ENCODE peak calls at places on chromosomes 7 and 10, in five cellular contexts. J is breast epithelium, V is right cardiac atrium, O is GM23248, C is Caki2. L is an unnamed sample.

GRCh38 chr10:116689744-116690143 is 52.6 kb downstream of the HSPA12A start:
- DNase-seq in J (no peak), V (no peak), O (no peak), C (no peak), L (no peak)

GRCh38 chr10:102624751-102625330 is 19.4 kb upstream of the TRIM8 start:
- DNase-seq in J (no peak), V (peak; percentile 54), O (no peak), C (no peak), L (no peak)

GRCh38 chr7:45435846-45436245 is 138.3 kb upstream of the ADCY1 start:
- DNase-seq in J (no peak), V (no peak), O (peak; percentile 88), C (no peak), L (no peak)

GRCh38 chr7:50641442-50642405 is 76.5 kb upstream of the DDC start:
- DNase-seq in J (no peak), V (peak; percentile 70), O (no peak), C (no peak), L (no peak)

GRCh38 chr7:145729701-145730100 is 386.9 kb upstream of the CNTNAP2 start:
- DNase-seq in J (no peak), V (no peak), O (no peak), C (no peak), L (no peak)

GRCh38 chr7:134154581-134155130 is 27.5 kb downstream of the LRGUK start:
- DNase-seq in J (no peak), V (no peak), O (peak; percentile 26), C (no peak), L (no peak)

GRCh38 chr7:18087687-18088078 is 60.0 kb upstream of the PRPS1L1 start:
- DNase-seq in J (no peak), V (peak; percentile 19), O (peak; percentile 1), C (no peak), L (no peak)

GRCh38 chr7:91567111-91568012 is 303.1 kb downstream of the FZD1 start:
- DNase-seq in J (no peak), V (no peak), O (no peak), C (no peak), L (no peak)

GRCh38 chr10:73405556-73405955 is 8.3 kb downstream of the ANXA7 start:
- DNase-seq in J (no peak), V (no peak), O (no peak), C (no peak), L (no peak)

GRCh38 chr10:132188331-132188730 is 1.6 kb downstream of the DPYSL4 start:
- DNase-seq in J (no peak), V (peak; percentile 51), O (peak; percentile 14), C (no peak), L (no peak)

GRCh38 chr10:113094114-113094486 is 144.1 kb downstream of the TCF7L2 start:
- DNase-seq in J (no peak), V (no peak), O (peak; percentile 56), C (no peak), L (peak; percentile 23)

GRCh38 chr7:4814463-4814862 is 39.0 kb downstream of the AP5Z1 start:
- DNase-seq in J (no peak), V (no peak), O (no peak), C (no peak), L (no peak)

GRCh38 chr10:110900983-110901382 is 18.0 kb downstream of the BBIP1 start:
- DNase-seq in J (no peak), V (no peak), O (no peak), C (no peak), L (no peak)

GRCh38 chr7:74074731-74075130 is 8.9 kb upstream of the LIMK1 start:
- DNase-seq in J (no peak), V (no peak), O (no peak), C (no peak), L (no peak)

GRCh38 chr7:116792813-116793212 is 69.6 kb upstream of the CAPZA2 start:
- DNase-seq in J (no peak), V (no peak), O (no peak), C (no peak), L (no peak)

GRCh38 chr10:62990126-62990525 is 143.0 kb upstream of the NRBF2 start:
- DNase-seq in J (no peak), V (no peak), O (peak; percentile 55), C (no peak), L (no peak)

GRCh38 chr10:112314822-112315474 is 31.7 kb downstream of the TECTB start:
- DNase-seq in J (peak; percentile 82), V (peak; percentile 92), O (peak; percentile 84), C (peak; percentile 19), L (no peak)

GRCh38 chr10:100370561-100370975 is 23.5 kb downstream of the SCD start:
- DNase-seq in J (no peak), V (no peak), O (peak; percentile 83), C (peak; percentile 74), L (no peak)

GRCh38 chr10:51100221-51100620 is 25.9 kb downstream of the PRKG1 start:
- DNase-seq in J (no peak), V (no peak), O (peak; percentile 36), C (no peak), L (no peak)

GRCh38 chr10:100364735-100365391 is 17.8 kb downstream of the SCD start:
- DNase-seq in J (peak; percentile 89), V (peak; percentile 91), O (peak; percentile 43), C (peak; percentile 96), L (no peak)

GRCh38 chr10:116300477-116301034 is 23.7 kb upstream of the CCDC172 start:
- DNase-seq in J (no peak), V (no peak), O (no peak), C (no peak), L (no peak)

GRCh38 chr10:52653510-52653909 is 119.1 kb downstream of the MBL2 start:
- DNase-seq in J (no peak), V (no peak), O (peak; percentile 39), C (no peak), L (no peak)

GRCh38 chr7:28123752-28124151 is 56.8 kb downstream of the JAZF1 start:
- DNase-seq in J (no peak), V (no peak), O (no peak), C (no peak), L (no peak)

GRCh38 chr7:71477441-71477840 is 345.5 kb downstream of the GALNT17 start:
- DNase-seq in J (no peak), V (no peak), O (peak; percentile 12), C (peak; percentile 6), L (no peak)

GRCh38 chr10:110646417-110647135 is 2.4 kb downstream of the RBM20 start:
- DNase-seq in J (no peak), V (no peak), O (no peak), C (peak; percentile 57), L (no peak)

GRCh38 chr7:96952974-96953391 is 52.4 kb upstream of the DLX6 start:
- DNase-seq in J (no peak), V (no peak), O (peak; percentile 62), C (no peak), L (no peak)

GRCh38 chr7:27223941-27224590 is 18.5 kb upstream of the EVX1 start:
- DNase-seq in J (no peak), V (no peak), O (no peak), C (no peak), L (no peak)

GRCh38 chr10:103803941-103804340 is 51.4 kb downstream of the SH3PXD2A start:
- DNase-seq in J (no peak), V (no peak), O (no peak), C (no peak), L (no peak)

GRCh38 chr7:23443974-23444373 is 26.3 kb downstream of the IGF2BP3 start:
- DNase-seq in J (no peak), V (no peak), O (no peak), C (no peak), L (no peak)

GRCh38 chr7:121274467-121274866 is 54.3 kb upstream of the WNT16 start:
- DNase-seq in J (no peak), V (no peak), O (no peak), C (no peak), L (no peak)

GRCh38 chr7:38129162-38129561 is 48.9 kb upstream of the STARD3NL start:
- DNase-seq in J (no peak), V (no peak), O (no peak), C (no peak), L (no peak)

GRCh38 chr7:20575758-20576135 is 39.7 kb upstream of the ABCB5 start:
- DNase-seq in J (no peak), V (no peak), O (no peak), C (no peak), L (no peak)

GRCh38 chr10:103925591-103925990 is 7.6 kb upstream of the STN1 start:
- DNase-seq in J (no peak), V (no peak), O (no peak), C (no peak), L (no peak)

GRCh38 chr7:158495780-158496179 is 91.8 kb downstream of the PTPRN2 start:
- DNase-seq in J (no peak), V (no peak), O (peak; percentile 23), C (peak; percentile 34), L (no peak)

L was measured in GM12878.